ENCODE peak calls at places on chromosomes 5 and 9, in eight cellular contexts. L is esophagus muscularis mucosa, S is A549, J is HepG2, I is ovary, Z is tibial nerve, B is H1, K is sigmoid colon. E is an unnamed sample.

GRCh38 chr9:23556459-23556858 is 269.6 kb downstream of the ELAVL2 start:
- DNase-seq in L (peak; percentile 24), S (no peak), J (no peak), I (no peak), Z (no peak), B (no peak), K (no peak), E (no peak)

GRCh38 chr5:126896170-126896717 is 119.3 kb downstream of the LMNB1 start:
- DNase-seq in L (no peak), S (no peak), J (no peak), I (no peak), Z (no peak), B (no peak), K (no peak), E (no peak)

GRCh38 chr9:134403682-134404301 is 77.5 kb downstream of the RXRA start:
- DNase-seq in L (peak; percentile 94), S (no peak), J (no peak), I (peak; percentile 75), Z (peak; percentile 80), B (no peak), K (peak; percentile 92), E (peak; percentile 83)

GRCh38 chr5:26563979-26564378 is 474.4 kb downstream of the CDH9 start:
- DNase-seq in L (no peak), S (no peak), J (no peak), I (no peak), Z (no peak), B (no peak), K (no peak), E (no peak)

GRCh38 chr9:95425910-95426551 is 90.7 kb downstream of the PTCH1 start:
- DNase-seq in L (no peak), S (peak; percentile 77), J (peak; percentile 21), I (no peak), Z (no peak), B (no peak), K (no peak), E (peak; percentile 77)

GRCh38 chr9:93025736-93026135 is 32.8 kb upstream of the SUSD3 start:
- DNase-seq in L (no peak), S (no peak), J (no peak), I (no peak), Z (no peak), B (no peak), K (no peak), E (no peak)

GRCh38 chr5:56913766-56914165 is 4.4 kb downstream of the SETD9 start:
- DNase-seq in L (no peak), S (no peak), J (no peak), I (no peak), Z (no peak), B (no peak), K (no peak), E (no peak)

GRCh38 chr5:73954381-73954780 is 328.4 kb downstream of the ARHGEF28 start:
- DNase-seq in L (no peak), S (no peak), J (no peak), I (no peak), Z (no peak), B (no peak), K (no peak), E (no peak)

GRCh38 chr9:109775516-109775915 is 4.5 kb upstream of the PALM2AKAP2 start:
- DNase-seq in L (no peak), S (no peak), J (no peak), I (no peak), Z (no peak), B (no peak), K (no peak), E (no peak)

GRCh38 chr9:136625101-136626065 is 37.3 kb upstream of the EGFL7 start:
- DNase-seq in L (no peak), S (peak; percentile 67), J (peak; percentile 69), I (peak; percentile 67), Z (peak; percentile 70), B (no peak), K (peak; percentile 88), E (peak; percentile 86)

GRCh38 chr9:136628287-136628686 is 34.4 kb upstream of the EGFL7 start:
- DNase-seq in L (no peak), S (no peak), J (no peak), I (no peak), Z (no peak), B (no peak), K (no peak), E (peak; percentile 67)

GRCh38 chr9:136626066-136626725 is 36.5 kb upstream of the EGFL7 start:
- DNase-seq in L (no peak), S (no peak), J (no peak), I (no peak), Z (no peak), B (no peak), K (no peak), E (peak; percentile 75)

GRCh38 chr9:136627703-136628102 is 35.0 kb upstream of the EGFL7 start:
- DNase-seq in L (no peak), S (no peak), J (no peak), I (no peak), Z (no peak), B (no peak), K (no peak), E (peak; percentile 80)

DNA sequence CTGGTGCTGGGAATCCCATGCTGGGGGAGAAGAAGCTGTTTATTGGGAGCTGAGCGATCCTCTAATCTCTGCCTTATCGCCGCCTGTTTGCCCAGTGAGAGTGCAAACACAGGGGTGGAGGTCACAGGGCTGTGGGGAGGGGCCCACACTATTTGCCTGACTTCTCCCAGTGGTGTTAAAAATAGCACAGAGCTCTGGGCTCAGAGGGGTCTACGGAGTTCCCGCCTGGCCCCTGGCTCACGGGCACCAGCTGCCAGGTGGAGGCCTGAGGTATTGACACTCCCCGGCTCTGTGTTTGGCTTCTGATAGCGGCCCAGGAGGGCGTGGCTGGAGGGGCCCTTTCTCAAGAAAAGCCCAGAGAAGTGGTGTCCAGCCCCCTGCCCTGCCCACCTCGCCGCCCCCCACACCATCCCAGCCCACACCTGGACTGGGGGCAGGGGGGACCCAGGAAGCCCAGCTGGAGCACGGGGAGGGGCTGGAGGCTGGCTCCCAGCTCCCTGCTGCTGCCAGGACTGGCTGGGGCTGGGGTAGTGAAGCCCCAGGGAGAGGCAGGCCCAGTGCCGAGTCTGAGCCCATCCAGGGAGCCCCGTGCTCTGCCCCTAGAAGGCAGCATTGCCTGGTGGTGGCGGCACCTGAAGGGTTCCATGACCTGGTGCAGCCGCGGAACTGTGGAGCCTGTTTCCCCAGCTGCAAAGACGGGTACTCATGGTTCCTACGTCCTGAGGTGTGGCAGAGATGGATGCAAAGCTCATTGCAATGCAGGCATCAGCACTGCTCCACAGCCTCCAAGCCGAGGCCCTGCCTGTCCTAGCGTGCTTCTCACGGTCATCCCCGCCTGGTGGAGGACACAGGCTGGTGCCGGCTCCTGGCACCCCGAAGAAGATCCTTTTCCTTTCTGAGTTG is 35.7 kb upstream of the EGFL7 start:
- DNase-seq in L (no peak), S (peak; percentile 57), J (peak; percentile 89), I (no peak), Z (no peak), B (no peak), K (no peak), E (peak; percentile 66)
- TF ChIP-seq CTCF in L (no peak), S (no peak), J (peak; percentile 32), I (no peak), Z (no peak), B (peak; percentile 19), K (no peak), E (no peak)

GRCh38 chr5:143041461-143041860 is 271.3 kb downstream of the ARHGAP26 start:
- DNase-seq in L (no peak), S (no peak), J (no peak), I (no peak), Z (no peak), B (no peak), K (no peak), E (no peak)
- TF ChIP-seq EP300 in L (no peak), S (no peak), J (no peak), I (no peak), Z (no peak), B (no peak), K (no peak), E (no peak)

DNA sequence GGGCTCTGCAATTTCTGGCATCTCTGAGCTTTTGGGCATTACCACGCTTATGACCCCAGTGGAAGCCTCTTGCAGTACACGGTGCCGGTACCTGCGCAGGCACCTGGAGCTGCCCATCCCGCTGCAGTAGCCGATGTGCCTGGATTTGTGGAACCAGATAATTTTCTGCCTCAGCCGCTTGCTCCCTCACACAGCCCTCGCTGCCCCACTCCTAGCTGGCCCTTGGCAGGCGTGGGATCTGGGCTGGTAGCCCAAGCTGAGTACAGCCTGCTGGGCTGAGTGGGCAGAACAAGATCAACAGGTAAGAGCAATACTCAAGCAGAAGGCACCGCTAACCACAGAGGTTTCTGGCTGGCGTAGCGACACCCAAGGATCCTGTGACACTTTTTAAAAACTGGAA is 1808.8 kb upstream of the ACO1 start:
- DNase-seq in L (no peak), S (no peak), J (no peak), I (no peak), Z (no peak), B (no peak), K (no peak), E (peak; percentile 40)
- H3K4me1 ChIP-seq in L (no peaks in the 10 kb centered on the region), S (no peaks in the 10 kb centered on the region), J (no peaks in the 10 kb centered on the region), I (no peaks in the 10 kb centered on the region), Z (no peaks in the 10 kb centered on the region), B (no peaks in the 10 kb centered on the region), K (no peaks in the 10 kb centered on the region), E (no peaks in the 10 kb centered on the region)

GRCh38 chr5:53482717-53483638 is 2.5 kb downstream of the FST start:
- DNase-seq in L (no peak), S (no peak), J (peak; percentile 89), I (peak; percentile 32), Z (no peak), B (no peak), K (peak; percentile 75), E (peak; percentile 64)
- TF ChIP-seq CTCF in L (no peak), S (peak; percentile 40), J (peak; percentile 64), I (no peak), Z (no peak), B (peak; percentile 64), K (no peak), E (no peak)